ENCODE peak calls at places on chromosomes 12 and 14, in eight cellular contexts. Z is activated CD4-positive, alpha-beta T cell treated with anti-CD3 and anti-CD28 coated beads, Interleukin-2, amount 50 U/mL, for 24 hours; D is activated naive CD4-positive, alpha-beta T cell treated with anti-CD3 and anti-CD28 coated beads, Interleukin-2, amount 10 ng/mL, durations not matched to agents 7 days and 5 days; X is stimulated activated naive CD8-positive, alpha-beta T cell treated with anti-CD3 and anti-CD28 coated beads, Interleukin-15, Interleukin-2, amounts not matched to agents 100 U/mL and 50 U/mL, for 24 hours; K is NCI-H187 treated with DMSO at 0.1 percent for 48 hours; Q is NCI-H510A; H is renal cortical epithelial cell; C is T-helper 1 cell. I is an unnamed sample.

GRCh38 chr12:15446798-15447197 is 124.5 kb downstream of the PTPRO start:
- DNase-seq in Z (no peak), D (no peak), X (no peak), K (no peak), Q (no peak), H (peak; percentile 43), C (no peak), I (no peak)

GRCh38 chr12:118237053-118237665 is 101.2 kb downstream of the PEBP1 start:
- DNase-seq in Z (no peak), D (no peak), X (no peak), K (no peak), Q (no peak), H (no peak), C (no peak), I (no peak)

GRCh38 chr12:53101931-53102781 is 1.1 kb upstream of the SOAT2 start:
- DNase-seq in Z (no peak), D (no peak), X (no peak), K (no peak), Q (no peak), H (no peak), C (no peak), I (no peak)

GRCh38 chr12:43826681-43827458 is 9.0 kb upstream of the TMEM117 start:
- DNase-seq in Z (no peak), D (no peak), X (no peak), K (no peak), Q (no peak), H (peak; percentile 44), C (no peak), I (no peak)

GRCh38 chr14:79383031-79383430 is 828.3 kb downstream of the DIO2 start:
- DNase-seq in Z (no peak), D (no peak), X (no peak), K (no peak), Q (no peak), H (no peak), C (no peak), I (no peak)

GRCh38 chr12:6067152-6067916 is 57.1 kb downstream of the VWF start:
- DNase-seq in Z (no peak), D (no peak), X (no peak), K (no peak), Q (no peak), H (no peak), C (no peak), I (no peak)

GRCh38 chr14:102993523-102993922 is 63.8 kb downstream of the CDC42BPB start:
- DNase-seq in Z (no peak), D (no peak), X (no peak), K (no peak), Q (no peak), H (peak; percentile 78), C (no peak), I (no peak)

GRCh38 chr12:5716221-5716620 is 228.8 kb downstream of the ANO2 start:
- DNase-seq in Z (no peak), D (no peak), X (no peak), K (no peak), Q (no peak), H (peak; percentile 90), C (no peak), I (no peak)